ENCODE peak calls at places on chromosomes 7 and 10, in seven cellular contexts. One of them, this sample, is unnamed.

GRCh38 chr10:32273326-32273725 is 73.6 kb downstream of the EPC1 start:
- DNase-seq in prostate gland: no peak
- DNase-seq in AG04449: no peak
- DNase-seq in stimulated activated CD4-positive, alpha-beta T cell treated with anti-CD3 and anti-CD28 coated beads, Interleukin-2, amount 100 ng/mL, for 24 hours: no peak
- DNase-seq in T-cell: no peak
- DNase-seq in pancreas: no peak
- DNase-seq in cardiac fibroblast: no peak
- DNase-seq in this sample: no peak

GRCh38 chr10:78960316-78960800 is 108.4 kb upstream of the ZMIZ1 start:
- DNase-seq in prostate gland: peak; percentile 51
- DNase-seq in AG04449: no peak
- DNase-seq in stimulated activated CD4-positive, alpha-beta T cell treated with anti-CD3 and anti-CD28 coated beads, Interleukin-2, amount 100 ng/mL, for 24 hours: no peak
- DNase-seq in T-cell: no peak
- DNase-seq in pancreas: no peak
- DNase-seq in cardiac fibroblast: peak; percentile 93
- DNase-seq in this sample: peak; percentile 65

GRCh38 chr10:60135020-60135419 is 228.7 kb upstream of the CCDC6 start:
- DNase-seq in prostate gland: no peak
- DNase-seq in AG04449: no peak
- DNase-seq in stimulated activated CD4-positive, alpha-beta T cell treated with anti-CD3 and anti-CD28 coated beads, Interleukin-2, amount 100 ng/mL, for 24 hours: no peak
- DNase-seq in T-cell: no peak
- DNase-seq in pancreas: no peak
- DNase-seq in cardiac fibroblast: no peak
- DNase-seq in this sample: no peak

GRCh38 chr7:111835066-111835465 is 272.8 kb upstream of the IMMP2L start:
- DNase-seq in prostate gland: no peak
- DNase-seq in AG04449: peak; percentile 72
- DNase-seq in stimulated activated CD4-positive, alpha-beta T cell treated with anti-CD3 and anti-CD28 coated beads, Interleukin-2, amount 100 ng/mL, for 24 hours: no peak
- DNase-seq in T-cell: no peak
- DNase-seq in pancreas: no peak
- DNase-seq in cardiac fibroblast: peak; percentile 84
- DNase-seq in this sample: no peak

GRCh38 chr10:21083861-21084260 is 186.8 kb upstream of the NEBL start:
- DNase-seq in prostate gland: no peak
- DNase-seq in AG04449: no peak
- DNase-seq in stimulated activated CD4-positive, alpha-beta T cell treated with anti-CD3 and anti-CD28 coated beads, Interleukin-2, amount 100 ng/mL, for 24 hours: no peak
- DNase-seq in T-cell: no peak
- DNase-seq in pancreas: no peak
- DNase-seq in cardiac fibroblast: no peak
- DNase-seq in this sample: no peak

GRCh38 chr7:26574476-26574875 is 282.8 kb downstream of the SNX10 start:
- DNase-seq in prostate gland: no peak
- DNase-seq in AG04449: no peak
- DNase-seq in stimulated activated CD4-positive, alpha-beta T cell treated with anti-CD3 and anti-CD28 coated beads, Interleukin-2, amount 100 ng/mL, for 24 hours: no peak
- DNase-seq in T-cell: no peak
- DNase-seq in pancreas: no peak
- DNase-seq in cardiac fibroblast: no peak
- DNase-seq in this sample: no peak

GRCh38 chr10:78765726-78766335 is 302.9 kb upstream of the ZMIZ1 start:
- DNase-seq in prostate gland: no peak
- DNase-seq in AG04449: no peak
- DNase-seq in stimulated activated CD4-positive, alpha-beta T cell treated with anti-CD3 and anti-CD28 coated beads, Interleukin-2, amount 100 ng/mL, for 24 hours: no peak
- DNase-seq in T-cell: no peak
- DNase-seq in pancreas: no peak
- DNase-seq in cardiac fibroblast: no peak
- DNase-seq in this sample: no peak

GRCh38 chr10:109427421-109427820 is 495.9 kb downstream of the XPNPEP1 start:
- DNase-seq in prostate gland: no peak
- DNase-seq in AG04449: no peak
- DNase-seq in stimulated activated CD4-positive, alpha-beta T cell treated with anti-CD3 and anti-CD28 coated beads, Interleukin-2, amount 100 ng/mL, for 24 hours: no peak
- DNase-seq in T-cell: no peak
- DNase-seq in pancreas: no peak
- DNase-seq in cardiac fibroblast: no peak
- DNase-seq in this sample: no peak

GRCh38 chr7:149477494-149478443 is 16.9 kb upstream of the ZNF777 start:
- DNase-seq in prostate gland: no peak
- DNase-seq in AG04449: no peak
- DNase-seq in stimulated activated CD4-positive, alpha-beta T cell treated with anti-CD3 and anti-CD28 coated beads, Interleukin-2, amount 100 ng/mL, for 24 hours: no peak
- DNase-seq in T-cell: no peak
- DNase-seq in pancreas: no peak
- DNase-seq in cardiac fibroblast: no peak
- DNase-seq in this sample: no peak

GRCh38 chr7:22452142-22452763 is 47.7 kb downstream of the STEAP1B start:
- DNase-seq in prostate gland: peak; percentile 43
- DNase-seq in AG04449: no peak
- DNase-seq in stimulated activated CD4-positive, alpha-beta T cell treated with anti-CD3 and anti-CD28 coated beads, Interleukin-2, amount 100 ng/mL, for 24 hours: peak; percentile 62
- DNase-seq in T-cell: peak; percentile 14
- DNase-seq in pancreas: peak; percentile 89
- DNase-seq in cardiac fibroblast: peak; percentile 35
- DNase-seq in this sample: no peak

This sample was measured in upper lobe of left lung.